ENCODE peak calls at places on chromosomes 6 and 20, in six cellular contexts. J is NAMALWA; N is activated naive CD4-positive, alpha-beta T cell treated with anti-CD3 and anti-CD28 coated beads, Interleukin-2, amount 10 ng/mL, durations not matched to agents 7 days and 5 days; Z is nucleus accumbens; B is pancreas; A is retinal pigment epithelial cell. F is an unnamed sample.

GRCh38 chr20:63980317-63980805 is 571 bp upstream of the PRPF6 start:
- DNase-seq in J (no peak), N (peak), Z (peak), B (no peak), A (no peak), F (no peak)

GRCh38 chr20:34472246-34472925 is 43.8 kb upstream of the DYNLRB1 start:
- DNase-seq in J (no peak), N (no peak), Z (no peak), B (no peak), A (peak), F (no peak)

GRCh38 chr6:45504947-45505346 is 127.2 kb upstream of the SUPT3H start:
- DNase-seq in J (no peak), N (no peak), Z (no peak), B (peak), A (no peak), F (no peak)

GRCh38 chr6:41551086-41551702 is 5.0 kb downstream of the FOXP4 start:
- DNase-seq in J (no peak), N (no peak), Z (no peak), B (no peak), A (no peak), F (no peak)

GRCh38 chr20:62239278-62239879 is 1.1 kb downstream of the OSBPL2 start:
- DNase-seq in J (no peak), N (no peak), Z (no peak), B (no peak), A (no peak), F (peak)

GRCh38 chr6:28982476-28983266 is 22.4 kb downstream of the ZNF311 start:
- DNase-seq in J (peak), N (peak), Z (no peak), B (no peak), A (no peak), F (peak)

GRCh38 chr20:48002517-48002970 is 217.3 kb upstream of the SULF2 start:
- DNase-seq in J (peak), N (no peak), Z (no peak), B (no peak), A (no peak), F (no peak)

GRCh38 chr6:12230523-12230922 is 59.6 kb upstream of the EDN1 start:
- DNase-seq in J (no peak), N (no peak), Z (no peak), B (no peak), A (no peak), F (no peak)

GRCh38 chr6:151209071-151209831 is 30.5 kb upstream of the AKAP12 start:
- DNase-seq in J (no peak), N (no peak), Z (no peak), B (no peak), A (no peak), F (peak)

GRCh38 chr6:6004147-6004995 is 2.4 kb downstream of the NRN1 start:
- DNase-seq in J (no peak), N (no peak), Z (no peak), B (no peak), A (no peak), F (no peak)

GRCh38 chr6:39335780-39336541 is 13.5 kb upstream of the KCNK16 start:
- DNase-seq in J (no peak), N (peak), Z (no peak), B (no peak), A (no peak), F (no peak)

GRCh38 chr6:165231177-165231576 is 78.2 kb downstream of the C6orf118 start:
- DNase-seq in J (no peak), N (no peak), Z (no peak), B (no peak), A (no peak), F (no peak)

GRCh38 chr20:61801857-61802442 is 263.7 kb downstream of the TAF4 start:
- DNase-seq in J (no peak), N (no peak), Z (no peak), B (no peak), A (no peak), F (no peak)